ENCODE peak calls at places on chromosomes 11 and 22, in ten cellular contexts. H is activated naive CD4-positive, alpha-beta T cell; T is non-pigmented ciliary epithelial cell; Y is RWPE1; J is naive thymus-derived CD4-positive, alpha-beta T cell; E is HS-27A; P is kidney; W is activated CD8-positive, alpha-beta memory T cell treated with anti-CD3 and anti-CD28 coated beads for 24 hours; D is AG09319; L is psoas muscle. G is an unnamed sample.

GRCh38 chr11:84558085-84558905 is 1068.8 kb downstream of the DLG2 start:
- DNase-seq in H (no peak), T (no peak), Y (peak; percentile 39), J (no peak), E (peak; percentile 1), P (no peak), W (no peak), D (peak; percentile 12), L (no peak), G (peak; percentile 14)

GRCh38 chr11:35305670-35306382 is 113.5 kb downstream of the SLC1A2 start:
- DNase-seq in H (peak; percentile 5), T (no peak), Y (peak; percentile 55), J (peak; percentile 20), E (no peak), P (no peak), W (peak; percentile 67), D (no peak), L (no peak), G (no peak)

GRCh38 chr22:45197606-45198462 is 34.1 kb downstream of the NUP50 start:
- DNase-seq in H (no peak), T (no peak), Y (no peak), J (no peak), E (no peak), P (no peak), W (no peak), D (no peak), L (peak; percentile 41), G (no peak)

GRCh38 chr11:24289301-24289700 is 207.6 kb upstream of the LUZP2 start:
- DNase-seq in H (no peak), T (no peak), Y (no peak), J (no peak), E (no peak), P (no peak), W (no peak), D (no peak), L (no peak), G (no peak)

GRCh38 chr11:61683961-61684869 is 4.0 kb downstream of the DAGLA start:
- DNase-seq in H (no peak), T (no peak), Y (no peak), J (peak; percentile 43), E (no peak), P (peak; percentile 32), W (no peak), D (no peak), L (peak; percentile 52), G (no peak)

GRCh38 chr11:78893996-78894395 is 319.3 kb upstream of the NARS2 start:
- DNase-seq in H (no peak), T (no peak), Y (no peak), J (no peak), E (no peak), P (no peak), W (no peak), D (no peak), L (no peak), G (no peak)

GRCh38 chr11:14858404-14858803 is 33.6 kb downstream of the CYP2R1 start:
- DNase-seq in H (no peak), T (no peak), Y (no peak), J (no peak), E (no peak), P (no peak), W (no peak), D (no peak), L (no peak), G (no peak)

GRCh38 chr11:9203715-9204311 is 61.3 kb downstream of the DENND5A start:
- DNase-seq in H (no peak), T (no peak), Y (no peak), J (peak; percentile 18), E (no peak), P (no peak), W (no peak), D (no peak), L (no peak), G (no peak)

GRCh38 chr11:59782080-59782479 is 26.9 kb downstream of the STX3 start:
- DNase-seq in H (no peak), T (no peak), Y (no peak), J (no peak), E (no peak), P (no peak), W (no peak), D (no peak), L (no peak), G (no peak)

GRCh38 chr22:26170112-26170492 is 840 bp downstream of the SEZ6L start:
- DNase-seq in H (no peak), T (no peak), Y (no peak), J (no peak), E (no peak), P (no peak), W (no peak), D (no peak), L (no peak), G (no peak)

GRCh38 chr11:8213390-8213789 is 44.6 kb upstream of the RIC3 start:
- DNase-seq in H (no peak), T (no peak), Y (no peak), J (no peak), E (no peak), P (no peak), W (no peak), D (no peak), L (no peak), G (no peak)

GRCh38 chr22:27068121-27068520 is 410.7 kb downstream of the MIAT start:
- DNase-seq in H (no peak), T (no peak), Y (no peak), J (no peak), E (no peak), P (no peak), W (no peak), D (no peak), L (no peak), G (no peak)

GRCh38 chr11:13595166-13595565 is 73.3 kb upstream of the FAR1 start:
- DNase-seq in H (no peak), T (peak; percentile 18), Y (no peak), J (no peak), E (peak; percentile 93), P (no peak), W (no peak), D (no peak), L (no peak), G (peak; percentile 8)

GRCh38 chr11:98194611-98195010 is 826.1 kb upstream of the CNTN5 start:
- DNase-seq in H (no peak), T (no peak), Y (no peak), J (no peak), E (no peak), P (no peak), W (no peak), D (no peak), L (no peak), G (peak; percentile 15)

GRCh38 chr11:95699631-95700470 is 89.7 kb downstream of the FAM76B start:
- DNase-seq in H (no peak), T (no peak), Y (no peak), J (peak; percentile 49), E (no peak), P (no peak), W (no peak), D (no peak), L (no peak), G (no peak)

GRCh38 chr11:76150141-76150540 is 56.2 kb downstream of the WNT11 start:
- DNase-seq in H (no peak), T (no peak), Y (no peak), J (no peak), E (no peak), P (no peak), W (no peak), D (no peak), L (no peak), G (no peak)

GRCh38 chr22:36395061-36395849 is 7.5 kb upstream of the MYH9 start:
- DNase-seq in H (no peak), T (no peak), Y (no peak), J (no peak), E (no peak), P (no peak), W (no peak), D (no peak), L (no peak), G (no peak)

GRCh38 chr11:120985718-120986569 is 38.0 kb upstream of the TBCEL start:
- DNase-seq in H (peak; percentile 31), T (no peak), Y (peak; percentile 46), J (peak; percentile 19), E (no peak), P (peak; percentile 78), W (peak; percentile 73), D (no peak), L (peak; percentile 61), G (no peak)

GRCh38 chr11:90178751-90179150 is 44.1 kb downstream of the CHORDC1 start:
- DNase-seq in H (no peak), T (no peak), Y (peak; percentile 15), J (no peak), E (no peak), P (no peak), W (no peak), D (no peak), L (no peak), G (no peak)

GRCh38 chr11:36455658-36456111 is 54.4 kb downstream of the TRAF6 start:
- DNase-seq in H (no peak), T (peak; percentile 99), Y (peak; percentile 14), J (no peak), E (peak; percentile 98), P (peak; percentile 95), W (no peak), D (peak; percentile 79), L (peak; percentile 90), G (peak; percentile 87)

GRCh38 chr22:33832558-33833151 is 87.6 kb downstream of the LARGE1 start:
- DNase-seq in H (no peak), T (no peak), Y (no peak), J (no peak), E (no peak), P (no peak), W (no peak), D (no peak), L (peak; percentile 78), G (no peak)

GRCh38 chr11:20605602-20606091 is 6.2 kb downstream of the SLC6A5 start:
- DNase-seq in H (no peak), T (no peak), Y (no peak), J (no peak), E (no peak), P (no peak), W (no peak), D (no peak), L (no peak), G (no peak)

GRCh38 chr11:57776577-57776976 is 15.0 kb downstream of the CTNND1 start:
- DNase-seq in H (no peak), T (no peak), Y (no peak), J (no peak), E (no peak), P (no peak), W (no peak), D (no peak), L (no peak), G (no peak)

GRCh38 chr22:22820626-22821025 is 67.0 kb upstream of the IGLL5 start:
- DNase-seq in H (no peak), T (no peak), Y (no peak), J (peak; percentile 16), E (no peak), P (no peak), W (no peak), D (no peak), L (no peak), G (no peak)

GRCh38 chr11:93939084-93939780 is 81.9 kb upstream of the HEPHL1 start:
- DNase-seq in H (no peak), T (peak; percentile 18), Y (peak; percentile 80), J (no peak), E (no peak), P (no peak), W (no peak), D (no peak), L (no peak), G (no peak)

GRCh38 chr11:72975778-72976520 is 161.7 kb downstream of the ATG16L2 start:
- DNase-seq in H (no peak), T (peak; percentile 80), Y (peak; percentile 41), J (no peak), E (peak; percentile 31), P (no peak), W (no peak), D (peak; percentile 83), L (no peak), G (peak; percentile 72)

GRCh38 chr11:116714902-116715301 is 57.9 kb downstream of the BUD13 start:
- DNase-seq in H (no peak), T (no peak), Y (no peak), J (no peak), E (no peak), P (no peak), W (no peak), D (no peak), L (no peak), G (no peak)

GRCh38 chr11:121459413-121460041 is 6.8 kb upstream of the SORL1-AS1 start:
- DNase-seq in H (no peak), T (no peak), Y (no peak), J (no peak), E (no peak), P (no peak), W (no peak), D (no peak), L (no peak), G (no peak)

G was measured in retinal pigment epithelial cell.